ENCODE peak calls at places on chromosomes 5 and 9, in seven cellular contexts. V is IMR-90, E is neuronal stem cell, F is Karpas-422, M is PC-9, C is mammary epithelial cell, W is mesenchymal stem cell. L is an unnamed sample.

GRCh38 chr9:109579191-109579948 is 81.3 kb upstream of the PTPN3 start:
- DNase-seq in V (peak), E (no peak), F (no peak), M (no peak), C (no peak), W (peak), L (peak)

GRCh38 chr5:137734962-137735530 is 843 bp downstream of the KLHL3 start:
- DNase-seq in V (peak), E (no peak), F (no peak), M (peak), C (peak), W (peak), L (peak)

GRCh38 chr9:76944011-76944410 is 38.1 kb upstream of the PRUNE2 start:
- DNase-seq in V (no peak), E (no peak), F (no peak), M (no peak), C (no peak), W (no peak), L (no peak)

GRCh38 chr5:76789991-76790571 is 28.7 kb upstream of the F2RL1 start:
- DNase-seq in V (peak), E (no peak), F (no peak), M (no peak), C (no peak), W (no peak), L (peak)

GRCh38 chr5:119302916-119303897 is 52.6 kb upstream of the TNFAIP8 start:
- DNase-seq in V (peak), E (no peak), F (no peak), M (peak), C (peak), W (peak), L (peak)

GRCh38 chr9:134391319-134392231 is 65.3 kb downstream of the RXRA start:
- DNase-seq in V (no peak), E (no peak), F (no peak), M (no peak), C (no peak), W (no peak), L (no peak)

GRCh38 chr9:132732326-132732725 is 62.1 kb downstream of the GTF3C4 start:
- DNase-seq in V (no peak), E (no peak), F (no peak), M (peak), C (no peak), W (peak), L (no peak)

GRCh38 chr5:60677831-60678664 is 21.9 kb downstream of the DEPDC1B start:
- DNase-seq in V (peak), E (no peak), F (peak), M (no peak), C (peak), W (peak), L (peak)

GRCh38 chr5:179235416-179236400 is 109.6 kb downstream of the ADAMTS2 start:
- DNase-seq in V (no peak), E (no peak), F (no peak), M (no peak), C (no peak), W (no peak), L (no peak)

GRCh38 chr9:2816476-2817141 is 27.3 kb downstream of the PUM3 start:
- DNase-seq in V (peak), E (no peak), F (no peak), M (no peak), C (no peak), W (peak), L (peak)

GRCh38 chr5:132770476-132771159 is 6.4 kb downstream of the SEPTIN8 start:
- DNase-seq in V (no peak), E (no peak), F (no peak), M (no peak), C (no peak), W (no peak), L (no peak)

GRCh38 chr5:1541662-1542008 is 17.9 kb upstream of the LPCAT1 start:
- DNase-seq in V (no peak), E (no peak), F (no peak), M (no peak), C (no peak), W (no peak), L (no peak)

GRCh38 chr9:99181621-99182020 is 40.1 kb downstream of the ALG2 start:
- DNase-seq in V (peak), E (no peak), F (no peak), M (no peak), C (no peak), W (peak), L (peak)

GRCh38 chr9:117074782-117075510 is 339.9 kb downstream of the ASTN2 start:
- DNase-seq in V (no peak), E (no peak), F (no peak), M (no peak), C (no peak), W (no peak), L (no peak)

GRCh38 chr5:71887680-71888079 is 168.6 kb downstream of the CARTPT start:
- DNase-seq in V (peak), E (no peak), F (peak), M (no peak), C (peak), W (peak), L (peak)

GRCh38 chr5:43104102-43104501 is 16.6 kb upstream of the ZNF131 start:
- DNase-seq in V (no peak), E (no peak), F (no peak), M (no peak), C (no peak), W (peak), L (no peak)

GRCh38 chr9:114988962-114989599 is 58.7 kb upstream of the TNFSF8 start:
- DNase-seq in V (no peak), E (no peak), F (no peak), M (peak), C (peak), W (peak), L (no peak)

GRCh38 chr5:111995701-111996100 is 238.7 kb upstream of the NREP start:
- DNase-seq in V (no peak), E (no peak), F (no peak), M (no peak), C (no peak), W (no peak), L (no peak)

GRCh38 chr9:123642291-123643278 is 286.6 kb downstream of the CRB2 start:
- DNase-seq in V (peak), E (no peak), F (no peak), M (no peak), C (no peak), W (no peak), L (peak)

GRCh38 chr9:83231039-83231438 is 168.1 kb upstream of the RASEF start:
- DNase-seq in V (no peak), E (no peak), F (no peak), M (no peak), C (no peak), W (no peak), L (no peak)

GRCh38 chr9:129278391-129279237 is 100.6 kb upstream of the IER5L start:
- DNase-seq in V (no peak), E (no peak), F (no peak), M (peak), C (peak), W (no peak), L (peak)

GRCh38 chr9:123411191-123411590 is 55.2 kb downstream of the CRB2 start:
- DNase-seq in V (no peak), E (no peak), F (no peak), M (no peak), C (no peak), W (no peak), L (no peak)

GRCh38 chr5:86679529-86679928 is 61.8 kb downstream of the COX7C start:
- DNase-seq in V (peak), E (peak), F (peak), M (peak), C (peak), W (peak), L (peak)

GRCh38 chr5:16616536-16617271 is at the start of gene RETREG1:
- DNase-seq in V (no peak), E (peak), F (no peak), M (peak), C (peak), W (peak), L (peak)

GRCh38 chr5:14739538-14739937 is 75.0 kb downstream of the OTULIN start:
- DNase-seq in V (peak), E (no peak), F (no peak), M (no peak), C (peak), W (peak), L (peak)

GRCh38 chr5:179595916-179596315 is 27.6 kb downstream of the HNRNPH1 start:
- DNase-seq in V (peak), E (no peak), F (no peak), M (no peak), C (no peak), W (peak), L (peak)

GRCh38 chr9:92952861-92953620 is 5.7 kb downstream of the FGD3 start:
- DNase-seq in V (no peak), E (no peak), F (no peak), M (peak), C (no peak), W (no peak), L (peak)

GRCh38 chr5:58156354-58156753 is 303.5 kb downstream of the PLK2 start:
- DNase-seq in V (peak), E (no peak), F (no peak), M (no peak), C (no peak), W (peak), L (peak)

GRCh38 chr9:127903557-127904475 is 4.4 kb upstream of the ST6GALNAC6 start:
- DNase-seq in V (no peak), E (no peak), F (peak), M (no peak), C (no peak), W (peak), L (no peak)

GRCh38 chr5:141850183-141850768 is 27.9 kb downstream of the PCDH1 start:
- DNase-seq in V (peak), E (peak), F (peak), M (no peak), C (no peak), W (no peak), L (no peak)

GRCh38 chr9:72979405-72980100 is 26.7 kb upstream of the ALDH1A1 start:
- DNase-seq in V (no peak), E (no peak), F (no peak), M (peak), C (peak), W (no peak), L (no peak)

GRCh38 chr9:34349324-34349723 is 20.0 kb downstream of the NUDT2 start:
- DNase-seq in V (no peak), E (no peak), F (no peak), M (no peak), C (no peak), W (no peak), L (no peak)

GRCh38 chr9:34343090-34343489 is 13.7 kb downstream of the NUDT2 start:
- DNase-seq in V (no peak), E (no peak), F (no peak), M (no peak), C (no peak), W (no peak), L (no peak)

GRCh38 chr9:34347800-34348158 is 18.4 kb downstream of the NUDT2 start:
- DNase-seq in V (no peak), E (no peak), F (no peak), M (no peak), C (no peak), W (no peak), L (no peak)

GRCh38 chr9:34343605-34344004 is 14.2 kb downstream of the NUDT2 start:
- DNase-seq in V (no peak), E (no peak), F (no peak), M (no peak), C (no peak), W (no peak), L (no peak)

GRCh38 chr9:34346873-34347799 is 17.8 kb downstream of the NUDT2 start:
- DNase-seq in V (no peak), E (no peak), F (no peak), M (no peak), C (no peak), W (no peak), L (no peak)
- H2AFZ ChIP-seq in V (no peak), E (no peak), F (no peak), M (no peak), C (no peak), W (no peak), L (no peak)

GRCh38 chr5:54362434-54362833 is 52.1 kb upstream of the ARL15 start:
- DNase-seq in V (peak), E (no peak), F (no peak), M (no peak), C (no peak), W (no peak), L (peak)

GRCh38 chr5:54360089-54360488 is 49.7 kb upstream of the ARL15 start:
- DNase-seq in V (peak), E (no peak), F (no peak), M (no peak), C (peak), W (peak), L (peak)

GRCh38 chr5:54361683-54362411 is 51.5 kb upstream of the ARL15 start:
- DNase-seq in V (no peak), E (no peak), F (no peak), M (no peak), C (no peak), W (no peak), L (no peak)

GRCh38 chr5:54362992-54363630 is 52.7 kb upstream of the ARL15 start:
- DNase-seq in V (no peak), E (no peak), F (no peak), M (no peak), C (peak), W (no peak), L (peak)

DNA sequence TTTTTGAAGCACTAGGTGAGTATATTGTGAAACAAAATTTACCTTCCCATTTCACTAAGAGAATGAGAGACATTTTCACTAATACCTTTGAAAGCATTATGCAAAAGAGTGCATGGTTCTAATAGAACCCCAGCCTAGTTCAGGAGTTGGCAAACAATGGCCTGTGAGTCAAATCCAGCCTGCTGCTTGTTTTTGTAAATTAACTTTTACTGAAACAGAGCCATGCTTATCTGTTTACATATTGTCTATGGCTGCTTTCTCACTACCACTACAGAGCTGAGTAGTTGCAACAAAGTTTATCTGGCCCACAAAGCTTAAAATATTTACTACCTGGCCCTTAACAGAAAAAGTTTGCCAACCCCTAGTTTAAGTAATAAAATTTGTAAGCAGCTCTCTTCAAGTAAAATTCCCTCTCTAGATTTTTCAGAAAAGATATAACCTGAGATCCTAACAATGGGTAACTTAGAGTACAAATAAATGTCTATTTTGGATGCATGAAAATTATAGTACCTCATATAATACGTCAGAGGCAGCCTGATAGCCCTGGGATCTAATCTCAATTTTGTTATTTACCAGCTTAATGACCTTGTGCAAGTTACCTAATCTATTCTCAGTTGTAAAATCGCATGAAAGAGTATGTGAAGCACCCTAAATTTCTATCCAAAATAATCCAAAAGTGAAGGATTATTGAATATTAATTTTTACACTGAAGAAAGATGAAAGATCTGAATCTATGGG is 50.7 kb upstream of the ARL15 start:
- DNase-seq in V (peak), E (no peak), F (no peak), M (no peak), C (no peak), W (no peak), L (no peak)
- H2AFZ ChIP-seq in V (no peak), E (no peak), F (no peak), M (no peak), C (no peak), W (no peak), L (no peak)

DNA sequence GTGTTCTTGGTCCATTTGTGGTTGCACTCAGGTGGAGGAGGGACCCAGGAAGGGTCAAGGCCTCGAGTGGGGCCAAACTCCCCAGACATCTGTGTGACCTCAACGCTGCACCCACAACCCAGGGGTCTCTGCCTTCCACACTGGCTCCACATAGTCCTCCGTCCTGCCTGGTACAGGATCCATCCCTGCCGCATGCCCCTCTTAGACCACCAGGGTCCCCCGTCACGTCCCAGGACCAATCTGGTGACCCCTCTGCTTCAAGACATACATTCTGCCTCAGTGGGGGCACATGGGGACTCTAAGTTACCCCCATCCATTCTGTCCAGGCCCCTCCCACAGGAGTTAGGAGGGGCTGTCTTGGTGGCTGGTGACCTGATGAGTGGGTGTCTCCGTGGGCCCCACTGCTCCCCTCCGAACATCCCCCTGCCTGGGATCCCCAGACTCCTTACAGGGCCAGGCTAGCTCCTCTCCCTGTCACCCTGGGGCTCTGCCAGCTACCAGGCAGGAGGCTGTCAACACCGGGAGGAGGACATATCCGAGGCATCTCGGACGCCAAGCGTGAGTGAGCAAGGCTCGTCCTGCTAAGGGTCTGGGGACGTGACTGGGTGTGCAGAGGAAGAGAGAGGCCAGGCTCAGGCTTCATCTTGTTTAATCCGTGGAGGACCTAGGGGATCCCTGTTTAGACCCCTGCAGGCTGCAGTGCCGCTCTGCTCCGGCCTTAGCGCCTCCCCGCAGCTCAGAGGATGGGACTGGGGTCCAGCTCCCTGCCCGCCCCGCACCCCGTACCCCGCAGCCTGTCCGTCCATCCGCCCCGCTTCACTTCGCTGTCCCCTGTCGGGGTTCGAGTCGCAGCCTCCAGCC is 32.3 kb downstream of the TSPAN17 start:
- DNase-seq in V (no peak), E (no peak), F (no peak), M (no peak), C (no peak), W (no peak), L (no peak)
- H2AFZ ChIP-seq in V (peak), E (no peak), F (no peak), M (no peak), C (no peak), W (no peak), L (peak)

DNA sequence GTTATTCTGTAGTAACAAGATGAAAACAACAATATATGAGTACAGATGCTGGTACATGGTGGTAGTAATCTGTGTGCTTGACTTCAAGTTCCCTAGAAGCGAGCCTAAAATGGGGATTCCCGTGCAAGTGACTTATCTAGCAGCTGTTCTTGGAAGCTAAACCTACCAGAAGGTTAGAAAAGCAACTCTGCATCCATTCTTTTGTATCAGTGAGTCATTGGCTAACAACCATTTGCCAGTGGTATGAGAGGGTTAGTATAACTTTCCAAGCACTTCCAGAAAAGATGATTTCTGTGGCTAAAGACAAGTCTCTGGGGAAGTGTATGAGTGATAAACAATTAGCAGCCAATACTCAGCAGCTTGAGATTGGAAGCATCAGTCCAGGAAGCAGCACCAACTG is 787.7 kb upstream of the CDH6 start:
- DNase-seq in V (peak), E (no peak), F (no peak), M (no peak), C (no peak), W (peak), L (peak)
- H2AFZ ChIP-seq in V (no peak), E (no peak), F (no peak), M (no peak), C (no peak), W (no peak), L (peak)

GRCh38 chr5:73292816-73293459 is 119.9 kb downstream of the TMEM174 start:
- DNase-seq in V (no peak), E (no peak), F (no peak), M (no peak), C (no peak), W (no peak), L (no peak)
- H2AFZ ChIP-seq in V (no peak), E (no peak), F (no peak), M (no peak), C (no peak), W (no peak), L (no peak)

GRCh38 chr5:126998201-126998631 is 32.1 kb downstream of the MARCHF3 start:
- DNase-seq in V (peak), E (no peak), F (no peak), M (no peak), C (no peak), W (peak), L (peak)
- H2AFZ ChIP-seq in V (peak), E (no peak), F (no peak), M (no peak), C (no peak), W (no peak), L (no peak)

GRCh38 chr9:13035822-13036221 is 243.7 kb downstream of the MPDZ start:
- DNase-seq in V (no peak), E (no peak), F (no peak), M (no peak), C (no peak), W (no peak), L (no peak)

GRCh38 chr9:13034696-13035006 is 244.8 kb downstream of the MPDZ start:
- DNase-seq in V (no peak), E (no peak), F (no peak), M (no peak), C (no peak), W (no peak), L (no peak)

GRCh38 chr9:13032585-13032984 is 246.9 kb downstream of the MPDZ start:
- DNase-seq in V (no peak), E (no peak), F (no peak), M (no peak), C (no peak), W (no peak), L (no peak)

GRCh38 chr9:13033959-13034695 is 245.4 kb downstream of the MPDZ start:
- DNase-seq in V (peak), E (peak), F (peak), M (peak), C (peak), W (peak), L (peak)
- H2AFZ ChIP-seq in V (peak), E (peak), F (no peak), M (peak), C (peak), W (peak), L (peak)

GRCh38 chr5:90424245-90424644 is 14.7 kb upstream of the CETN3 start:
- DNase-seq in V (no peak), E (no peak), F (no peak), M (no peak), C (no peak), W (no peak), L (no peak)

GRCh38 chr5:90418214-90418613 is 8.7 kb upstream of the CETN3 start:
- DNase-seq in V (no peak), E (no peak), F (no peak), M (no peak), C (no peak), W (no peak), L (no peak)

DNA sequence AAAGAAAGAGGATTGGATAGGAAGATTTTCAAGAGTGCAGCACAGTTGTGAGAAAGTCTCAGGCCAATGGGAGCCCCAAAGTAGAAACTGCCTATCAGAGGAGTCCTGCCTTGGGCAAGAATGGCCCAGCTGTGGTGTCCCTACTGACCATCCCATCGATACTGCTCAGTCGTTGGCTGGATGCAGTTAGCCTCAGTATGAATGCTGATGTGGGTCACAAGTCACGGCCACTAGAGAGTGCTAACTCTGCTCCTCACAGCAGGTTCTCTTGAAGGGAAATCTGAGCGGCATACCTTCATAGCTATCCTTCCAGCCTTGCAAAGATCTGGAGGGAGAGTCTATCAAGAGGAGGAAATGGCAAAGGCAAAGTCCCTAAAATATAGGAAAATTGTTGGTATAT is 11.6 kb upstream of the CETN3 start:
- DNase-seq in V (peak), E (no peak), F (peak), M (no peak), C (no peak), W (peak), L (no peak)
- H2AFZ ChIP-seq in V (peak), E (peak), F (no peak), M (no peak), C (no peak), W (no peak), L (no peak)

L was measured in astrocyte.